ENCODE peak calls at places on chromosome 17, in ten cellular contexts. One of them, this sample, is unnamed.

GRCh38 chr17:3030096-3030495 is 33.3 kb downstream of the OR1D5 start:
- DNase-seq in AG10803: peak
- DNase-seq in right atrium auricular region: no peak
- DNase-seq in colonic mucosa: no peak
- DNase-seq in lower leg skin: no peak
- DNase-seq in CD8-positive, alpha-beta T cell: no peak
- DNase-seq in cardiac fibroblast: peak
- DNase-seq in lower lobe of right lung: peak
- DNase-seq in endodermal cell: peak
- DNase-seq in psoas muscle: no peak
- DNase-seq in this sample: no peak

GRCh38 chr17:8005357-8005756 is 2.9 kb downstream of the GUCY2D start:
- DNase-seq in endodermal cell: no peak
- DNase-seq in right atrium auricular region: no peak
- DNase-seq in psoas muscle: no peak
- DNase-seq in cardiac fibroblast: no peak
- DNase-seq in lower lobe of right lung: no peak
- DNase-seq in CD8-positive, alpha-beta T cell: no peak
- DNase-seq in AG10803: no peak
- DNase-seq in lower leg skin: no peak
- DNase-seq in colonic mucosa: no peak
- DNase-seq in this sample: no peak

GRCh38 chr17:79812969-79813825 is 16.3 kb upstream of the CBX8 start:
- DNase-seq in CD8-positive, alpha-beta T cell: no peak
- DNase-seq in cardiac fibroblast: no peak
- DNase-seq in lower lobe of right lung: no peak
- DNase-seq in right atrium auricular region: no peak
- DNase-seq in AG10803: no peak
- DNase-seq in psoas muscle: no peak
- DNase-seq in endodermal cell: peak
- DNase-seq in lower leg skin: no peak
- DNase-seq in colonic mucosa: no peak
- DNase-seq in this sample: no peak

GRCh38 chr17:43900858-43901754 is 6.2 kb downstream of the MPP2 start:
- DNase-seq in psoas muscle: no peak
- DNase-seq in CD8-positive, alpha-beta T cell: no peak
- DNase-seq in AG10803: no peak
- DNase-seq in right atrium auricular region: no peak
- DNase-seq in lower leg skin: no peak
- DNase-seq in colonic mucosa: no peak
- DNase-seq in lower lobe of right lung: no peak
- DNase-seq in cardiac fibroblast: no peak
- DNase-seq in endodermal cell: peak
- DNase-seq in this sample: no peak

GRCh38 chr17:68591583-68591982 is 9.6 kb downstream of the FAM20A start:
- DNase-seq in lower leg skin: no peak
- DNase-seq in colonic mucosa: no peak
- DNase-seq in endodermal cell: peak
- DNase-seq in lower lobe of right lung: no peak
- DNase-seq in CD8-positive, alpha-beta T cell: no peak
- DNase-seq in AG10803: no peak
- DNase-seq in right atrium auricular region: no peak
- DNase-seq in cardiac fibroblast: peak
- DNase-seq in psoas muscle: peak
- DNase-seq in this sample: no peak

GRCh38 chr17:36808181-36808661 is 129.1 kb upstream of the LHX1 start:
- DNase-seq in AG10803: peak
- DNase-seq in lower lobe of right lung: no peak
- DNase-seq in colonic mucosa: no peak
- DNase-seq in psoas muscle: no peak
- DNase-seq in endodermal cell: peak
- DNase-seq in CD8-positive, alpha-beta T cell: no peak
- DNase-seq in cardiac fibroblast: peak
- DNase-seq in right atrium auricular region: no peak
- DNase-seq in lower leg skin: no peak
- DNase-seq in this sample: no peak

GRCh38 chr17:78939615-78940014 is 14.4 kb upstream of the TIMP2 start:
- DNase-seq in cardiac fibroblast: peak
- DNase-seq in right atrium auricular region: no peak
- DNase-seq in lower leg skin: no peak
- DNase-seq in AG10803: no peak
- DNase-seq in endodermal cell: no peak
- DNase-seq in psoas muscle: no peak
- DNase-seq in CD8-positive, alpha-beta T cell: no peak
- DNase-seq in colonic mucosa: no peak
- DNase-seq in lower lobe of right lung: no peak
- DNase-seq in this sample: no peak

GRCh38 chr17:68697850-68698313 is 96.7 kb upstream of the FAM20A start:
- DNase-seq in psoas muscle: peak
- DNase-seq in right atrium auricular region: no peak
- DNase-seq in lower leg skin: peak
- DNase-seq in lower lobe of right lung: no peak
- DNase-seq in cardiac fibroblast: peak
- DNase-seq in colonic mucosa: no peak
- DNase-seq in CD8-positive, alpha-beta T cell: no peak
- DNase-seq in AG10803: peak
- DNase-seq in endodermal cell: no peak
- DNase-seq in this sample: no peak

GRCh38 chr17:40321502-40322416 is 12.8 kb downstream of the RARA start:
- DNase-seq in cardiac fibroblast: no peak
- DNase-seq in colonic mucosa: peak
- DNase-seq in lower lobe of right lung: no peak
- DNase-seq in lower leg skin: no peak
- DNase-seq in CD8-positive, alpha-beta T cell: no peak
- DNase-seq in AG10803: no peak
- DNase-seq in right atrium auricular region: no peak
- DNase-seq in psoas muscle: peak
- DNase-seq in endodermal cell: no peak
- DNase-seq in this sample: peak

GRCh38 chr17:39636927-39637736 is at the start of gene STARD3:
- DNase-seq in AG10803: peak
- DNase-seq in CD8-positive, alpha-beta T cell: peak
- DNase-seq in endodermal cell: peak
- DNase-seq in cardiac fibroblast: peak
- DNase-seq in lower leg skin: peak
- DNase-seq in lower lobe of right lung: peak
- DNase-seq in colonic mucosa: peak
- DNase-seq in psoas muscle: peak
- DNase-seq in right atrium auricular region: peak
- DNase-seq in this sample: peak

GRCh38 chr17:10171057-10171456 is 27.3 kb downstream of the GAS7 start:
- DNase-seq in right atrium auricular region: no peak
- DNase-seq in lower lobe of right lung: no peak
- DNase-seq in lower leg skin: peak
- DNase-seq in cardiac fibroblast: peak
- DNase-seq in AG10803: peak
- DNase-seq in endodermal cell: no peak
- DNase-seq in CD8-positive, alpha-beta T cell: no peak
- DNase-seq in colonic mucosa: no peak
- DNase-seq in psoas muscle: peak
- DNase-seq in this sample: peak

GRCh38 chr17:44589316-44590071 is 32.2 kb downstream of the FZD2 start:
- DNase-seq in cardiac fibroblast: peak
- DNase-seq in endodermal cell: no peak
- DNase-seq in CD8-positive, alpha-beta T cell: no peak
- DNase-seq in right atrium auricular region: no peak
- DNase-seq in AG10803: peak
- DNase-seq in lower leg skin: no peak
- DNase-seq in psoas muscle: no peak
- DNase-seq in colonic mucosa: no peak
- DNase-seq in lower lobe of right lung: no peak
- DNase-seq in this sample: no peak

GRCh38 chr17:32828822-32829221 is 48.1 kb downstream of the MYO1D start:
- DNase-seq in endodermal cell: no peak
- DNase-seq in lower leg skin: no peak
- DNase-seq in CD8-positive, alpha-beta T cell: no peak
- DNase-seq in cardiac fibroblast: no peak
- DNase-seq in colonic mucosa: no peak
- DNase-seq in right atrium auricular region: no peak
- DNase-seq in psoas muscle: no peak
- DNase-seq in lower lobe of right lung: no peak
- DNase-seq in AG10803: peak
- DNase-seq in this sample: no peak

GRCh38 chr17:32275060-32276042 is 9.7 kb downstream of the RHBDL3 start:
- DNase-seq in lower lobe of right lung: peak
- DNase-seq in lower leg skin: no peak
- DNase-seq in right atrium auricular region: no peak
- DNase-seq in psoas muscle: peak
- DNase-seq in cardiac fibroblast: peak
- DNase-seq in CD8-positive, alpha-beta T cell: no peak
- DNase-seq in AG10803: peak
- DNase-seq in endodermal cell: peak
- DNase-seq in colonic mucosa: no peak
- DNase-seq in this sample: no peak

GRCh38 chr17:83133302-83134121 is 54.1 kb downstream of the METRNL start:
- DNase-seq in AG10803: no peak
- DNase-seq in lower lobe of right lung: peak
- DNase-seq in right atrium auricular region: no peak
- DNase-seq in endodermal cell: peak
- DNase-seq in cardiac fibroblast: no peak
- DNase-seq in colonic mucosa: peak
- DNase-seq in psoas muscle: no peak
- DNase-seq in CD8-positive, alpha-beta T cell: no peak
- DNase-seq in lower leg skin: no peak
- DNase-seq in this sample: no peak

GRCh38 chr17:74738051-74738996 is 1.3 kb downstream of the RAB37 start:
- DNase-seq in lower leg skin: no peak
- DNase-seq in cardiac fibroblast: peak
- DNase-seq in psoas muscle: no peak
- DNase-seq in right atrium auricular region: no peak
- DNase-seq in lower lobe of right lung: no peak
- DNase-seq in endodermal cell: no peak
- DNase-seq in AG10803: no peak
- DNase-seq in colonic mucosa: peak
- DNase-seq in CD8-positive, alpha-beta T cell: peak
- DNase-seq in this sample: no peak

GRCh38 chr17:18257268-18257681 is 1.3 kb downstream of the FLII start:
- DNase-seq in lower lobe of right lung: no peak
- DNase-seq in cardiac fibroblast: no peak
- DNase-seq in right atrium auricular region: no peak
- DNase-seq in lower leg skin: no peak
- DNase-seq in AG10803: no peak
- DNase-seq in endodermal cell: peak
- DNase-seq in psoas muscle: no peak
- DNase-seq in CD8-positive, alpha-beta T cell: no peak
- DNase-seq in colonic mucosa: no peak
- DNase-seq in this sample: no peak

GRCh38 chr17:41037853-41038350 is 3.2 kb upstream of the KRTAP1-3 start:
- DNase-seq in AG10803: no peak
- DNase-seq in cardiac fibroblast: no peak
- DNase-seq in CD8-positive, alpha-beta T cell: no peak
- DNase-seq in lower leg skin: no peak
- DNase-seq in lower lobe of right lung: no peak
- DNase-seq in right atrium auricular region: no peak
- DNase-seq in endodermal cell: no peak
- DNase-seq in colonic mucosa: no peak
- DNase-seq in psoas muscle: no peak
- DNase-seq in this sample: no peak

GRCh38 chr17:56262854-56263253 is 109.6 kb downstream of the ANKFN1 start:
- DNase-seq in endodermal cell: no peak
- DNase-seq in right atrium auricular region: no peak
- DNase-seq in CD8-positive, alpha-beta T cell: no peak
- DNase-seq in lower lobe of right lung: no peak
- DNase-seq in colonic mucosa: no peak
- DNase-seq in lower leg skin: no peak
- DNase-seq in cardiac fibroblast: no peak
- DNase-seq in psoas muscle: no peak
- DNase-seq in AG10803: no peak
- DNase-seq in this sample: no peak

GRCh38 chr17:80485846-80486245 is 9.4 kb upstream of the NPTX1 start:
- DNase-seq in AG10803: no peak
- DNase-seq in lower lobe of right lung: no peak
- DNase-seq in colonic mucosa: no peak
- DNase-seq in CD8-positive, alpha-beta T cell: no peak
- DNase-seq in cardiac fibroblast: no peak
- DNase-seq in right atrium auricular region: no peak
- DNase-seq in psoas muscle: no peak
- DNase-seq in endodermal cell: no peak
- DNase-seq in lower leg skin: no peak
- DNase-seq in this sample: no peak

GRCh38 chr17:17831208-17832039 is 5.4 kb downstream of the SREBF1 start:
- DNase-seq in right atrium auricular region: no peak
- DNase-seq in psoas muscle: no peak
- DNase-seq in lower lobe of right lung: no peak
- DNase-seq in AG10803: no peak
- DNase-seq in colonic mucosa: no peak
- DNase-seq in endodermal cell: no peak
- DNase-seq in lower leg skin: no peak
- DNase-seq in cardiac fibroblast: peak
- DNase-seq in CD8-positive, alpha-beta T cell: no peak
- DNase-seq in this sample: no peak

GRCh38 chr17:27807567-27808470 is 7.5 kb upstream of the NOS2 start:
- DNase-seq in psoas muscle: no peak
- DNase-seq in right atrium auricular region: no peak
- DNase-seq in CD8-positive, alpha-beta T cell: peak
- DNase-seq in lower leg skin: no peak
- DNase-seq in cardiac fibroblast: no peak
- DNase-seq in AG10803: no peak
- DNase-seq in endodermal cell: peak
- DNase-seq in lower lobe of right lung: no peak
- DNase-seq in colonic mucosa: peak
- DNase-seq in this sample: no peak
- H3K4me3 ChIP-seq in psoas muscle: no peak
- H3K4me3 ChIP-seq in right atrium auricular region: no peak
- H3K4me3 ChIP-seq in CD8-positive, alpha-beta T cell: peak
- H3K4me3 ChIP-seq in lower leg skin: no peak
- H3K4me3 ChIP-seq in cardiac fibroblast: no peak
- H3K4me3 ChIP-seq in AG10803: no peak
- H3K4me3 ChIP-seq in endodermal cell: no peak
- H3K4me3 ChIP-seq in lower lobe of right lung: peak
- H3K4me3 ChIP-seq in colonic mucosa: peak
- H3K4me3 ChIP-seq in this sample: no peak

GRCh38 chr17:48500435-48501426 is 30.1 kb downstream of the HOXB1 start:
- DNase-seq in psoas muscle: peak
- DNase-seq in endodermal cell: peak
- DNase-seq in right atrium auricular region: no peak
- DNase-seq in AG10803: no peak
- DNase-seq in lower lobe of right lung: no peak
- DNase-seq in colonic mucosa: no peak
- DNase-seq in lower leg skin: no peak
- DNase-seq in cardiac fibroblast: peak
- DNase-seq in CD8-positive, alpha-beta T cell: no peak
- DNase-seq in this sample: no peak
- TF ChIP-seq CTCF in psoas muscle: peak
- TF ChIP-seq CTCF in endodermal cell: peak
- TF ChIP-seq CTCF in right atrium auricular region: no peak
- TF ChIP-seq CTCF in AG10803: peak
- TF ChIP-seq CTCF in lower lobe of right lung: no peak
- TF ChIP-seq CTCF in colonic mucosa: no peak
- TF ChIP-seq CTCF in lower leg skin: no peak
- TF ChIP-seq CTCF in cardiac fibroblast: no peak
- TF ChIP-seq CTCF in CD8-positive, alpha-beta T cell: no peak
- TF ChIP-seq CTCF in this sample: no peak

GRCh38 chr17:50026901-50027638 is 28.8 kb upstream of the ITGA3 start:
- DNase-seq in colonic mucosa: peak
- DNase-seq in psoas muscle: peak
- DNase-seq in AG10803: peak
- DNase-seq in endodermal cell: peak
- DNase-seq in lower leg skin: peak
- DNase-seq in CD8-positive, alpha-beta T cell: peak
- DNase-seq in cardiac fibroblast: peak
- DNase-seq in right atrium auricular region: peak
- DNase-seq in lower lobe of right lung: peak
- DNase-seq in this sample: peak
- H3K4me3 ChIP-seq in colonic mucosa: no peak
- H3K4me3 ChIP-seq in psoas muscle: peak
- H3K4me3 ChIP-seq in AG10803: peak
- H3K4me3 ChIP-seq in endodermal cell: no peak
- H3K4me3 ChIP-seq in lower leg skin: no peak
- H3K4me3 ChIP-seq in CD8-positive, alpha-beta T cell: no peak
- H3K4me3 ChIP-seq in cardiac fibroblast: peak
- H3K4me3 ChIP-seq in right atrium auricular region: peak
- H3K4me3 ChIP-seq in lower lobe of right lung: peak
- H3K4me3 ChIP-seq in this sample: peak

GRCh38 chr17:61405047-61405685 is 5.5 kb downstream of the TBX2 start:
- DNase-seq in lower lobe of right lung: peak
- DNase-seq in endodermal cell: peak
- DNase-seq in psoas muscle: no peak
- DNase-seq in lower leg skin: no peak
- DNase-seq in colonic mucosa: no peak
- DNase-seq in CD8-positive, alpha-beta T cell: no peak
- DNase-seq in right atrium auricular region: no peak
- DNase-seq in cardiac fibroblast: no peak
- DNase-seq in AG10803: no peak
- DNase-seq in this sample: no peak
- TF ChIP-seq CTCF in lower lobe of right lung: no peak
- TF ChIP-seq CTCF in endodermal cell: no peak
- TF ChIP-seq CTCF in psoas muscle: no peak
- TF ChIP-seq CTCF in lower leg skin: no peak
- TF ChIP-seq CTCF in colonic mucosa: no peak
- TF ChIP-seq CTCF in CD8-positive, alpha-beta T cell: no peak
- TF ChIP-seq CTCF in right atrium auricular region: no peak
- TF ChIP-seq CTCF in cardiac fibroblast: no peak
- TF ChIP-seq CTCF in AG10803: no peak
- TF ChIP-seq CTCF in this sample: no peak